ENCODE peak calls at places on chromosomes 2 and 18, in seven cellular contexts. J, D, S, G, E, P and Y are unnamed samples.
A peak's percentile ranks its signal among the peaks of the same experiment; 100 is the strongest.

GRCh38 chr2:168816369-168816768 is 13.9 kb downstream of the NOSTRIN start:
- DNase-seq in J (no peak), D (no peak), S (no peak), G (peak; percentile 73), E (peak; percentile 91), P (no peak), Y (no peak)

GRCh38 chr2:225512873-225513580 is 113.5 kb downstream of the NYAP2 start:
- DNase-seq in J (no peak), D (no peak), S (no peak), G (no peak), E (peak; percentile 3), P (no peak), Y (no peak)

GRCh38 chr2:128375454-128375853 is 56.8 kb upstream of the HS6ST1 start:
- DNase-seq in J (no peak), D (no peak), S (no peak), G (no peak), E (peak; percentile 42), P (peak; percentile 74), Y (no peak)

GRCh38 chr18:58180738-58181353 is 136.8 kb downstream of the NEDD4L start:
- DNase-seq in J (peak; percentile 80), D (peak; percentile 35), S (no peak), G (no peak), E (peak; percentile 33), P (no peak), Y (peak; percentile 66)

GRCh38 chr2:231280861-231281260 is 82.4 kb downstream of the ARMC9 start:
- DNase-seq in J (no peak), D (no peak), S (no peak), G (no peak), E (no peak), P (no peak), Y (no peak)

GRCh38 chr2:154794328-154794870 is 95.9 kb downstream of the KCNJ3 start:
- DNase-seq in J (no peak), D (no peak), S (no peak), G (no peak), E (no peak), P (no peak), Y (no peak)

GRCh38 chr2:208127090-208127489 is 2.5 kb downstream of the CRYGC start:
- DNase-seq in J (no peak), D (no peak), S (no peak), G (no peak), E (no peak), P (no peak), Y (no peak)

GRCh38 chr2:171592026-171592555 is 69.8 kb downstream of the CYBRD1 start:
- DNase-seq in J (no peak), D (no peak), S (no peak), G (no peak), E (no peak), P (no peak), Y (no peak)

GRCh38 chr2:191740016-191740419 is 62.1 kb downstream of the NABP1 start:
- DNase-seq in J (peak; percentile 73), D (peak; percentile 63), S (no peak), G (no peak), E (no peak), P (no peak), Y (peak; percentile 72)

GRCh38 chr2:197647961-197648690 is 27.3 kb downstream of the RFTN2 start:
- DNase-seq in J (no peak), D (no peak), S (no peak), G (no peak), E (peak; percentile 40), P (no peak), Y (peak; percentile 34)

GRCh38 chr2:88281302-88282217 is 111.4 kb downstream of the THNSL2 start:
- DNase-seq in J (no peak), D (no peak), S (no peak), G (no peak), E (no peak), P (no peak), Y (no peak)

GRCh38 chr18:43312891-43313290 is 35.6 kb upstream of the SYT4 start:
- DNase-seq in J (no peak), D (no peak), S (no peak), G (peak; percentile 57), E (no peak), P (no peak), Y (no peak)

GRCh38 chr2:216740557-216741222 is 45.3 kb upstream of the IGFBP5 start:
- DNase-seq in J (no peak), D (no peak), S (no peak), G (no peak), E (no peak), P (no peak), Y (no peak)

GRCh38 chr2:169711751-169712509 is 17.7 kb downstream of the PHOSPHO2 start:
- DNase-seq in J (no peak), D (no peak), S (no peak), G (no peak), E (no peak), P (no peak), Y (no peak)

GRCh38 chr2:214578395-214578794 is 167.5 kb downstream of the VWC2L start:
- DNase-seq in J (no peak), D (no peak), S (no peak), G (no peak), E (no peak), P (no peak), Y (no peak)

GRCh38 chr2:240445961-240446538 is 10.6 kb downstream of the GPC1 start:
- DNase-seq in J (no peak), D (no peak), S (no peak), G (no peak), E (no peak), P (no peak), Y (no peak)

GRCh38 chr2:13654416-13654815 is 937.7 kb downstream of the TRIB2 start:
- DNase-seq in J (no peak), D (no peak), S (no peak), G (no peak), E (no peak), P (no peak), Y (no peak)

GRCh38 chr2:120535081-120535480 is 189.1 kb downstream of the INHBB start:
- DNase-seq in J (no peak), D (no peak), S (no peak), G (no peak), E (no peak), P (no peak), Y (no peak)

GRCh38 chr2:241312082-241312481 is 3.4 kb downstream of the HDLBP start:
- DNase-seq in J (no peak), D (no peak), S (no peak), G (no peak), E (peak; percentile 76), P (no peak), Y (no peak)

GRCh38 chr18:27685807-27686412 is 491.0 kb downstream of the CDH2 start:
- DNase-seq in J (peak; percentile 18), D (no peak), S (no peak), G (no peak), E (peak; percentile 42), P (no peak), Y (peak; percentile 26)
- TF ChIP-seq CTCF in J (peak; percentile 56), D (no peak), S (peak; percentile 49), G (peak; percentile 85), E (peak; percentile 78), P (peak; percentile 24), Y (peak; percentile 62)

GRCh38 chr2:151777487-151777886 is 43.2 kb upstream of the NEB start:
- DNase-seq in J (no peak), D (no peak), S (no peak), G (no peak), E (no peak), P (no peak), Y (no peak)
- TF ChIP-seq CTCF in J (no peak), D (no peak), S (no peak), G (peak; percentile 30), E (no peak), P (no peak), Y (peak; percentile 7)

GRCh38 chr18:73136134-73136533 is 268.3 kb upstream of the NETO1 start:
- DNase-seq in J (no peak), D (no peak), S (no peak), G (no peak), E (peak; percentile 4), P (no peak), Y (no peak)
- TF ChIP-seq CTCF in J (no peak), D (no peak), S (no peak), G (peak; percentile 59), E (peak; percentile 47), P (no peak), Y (no peak)

DNA sequence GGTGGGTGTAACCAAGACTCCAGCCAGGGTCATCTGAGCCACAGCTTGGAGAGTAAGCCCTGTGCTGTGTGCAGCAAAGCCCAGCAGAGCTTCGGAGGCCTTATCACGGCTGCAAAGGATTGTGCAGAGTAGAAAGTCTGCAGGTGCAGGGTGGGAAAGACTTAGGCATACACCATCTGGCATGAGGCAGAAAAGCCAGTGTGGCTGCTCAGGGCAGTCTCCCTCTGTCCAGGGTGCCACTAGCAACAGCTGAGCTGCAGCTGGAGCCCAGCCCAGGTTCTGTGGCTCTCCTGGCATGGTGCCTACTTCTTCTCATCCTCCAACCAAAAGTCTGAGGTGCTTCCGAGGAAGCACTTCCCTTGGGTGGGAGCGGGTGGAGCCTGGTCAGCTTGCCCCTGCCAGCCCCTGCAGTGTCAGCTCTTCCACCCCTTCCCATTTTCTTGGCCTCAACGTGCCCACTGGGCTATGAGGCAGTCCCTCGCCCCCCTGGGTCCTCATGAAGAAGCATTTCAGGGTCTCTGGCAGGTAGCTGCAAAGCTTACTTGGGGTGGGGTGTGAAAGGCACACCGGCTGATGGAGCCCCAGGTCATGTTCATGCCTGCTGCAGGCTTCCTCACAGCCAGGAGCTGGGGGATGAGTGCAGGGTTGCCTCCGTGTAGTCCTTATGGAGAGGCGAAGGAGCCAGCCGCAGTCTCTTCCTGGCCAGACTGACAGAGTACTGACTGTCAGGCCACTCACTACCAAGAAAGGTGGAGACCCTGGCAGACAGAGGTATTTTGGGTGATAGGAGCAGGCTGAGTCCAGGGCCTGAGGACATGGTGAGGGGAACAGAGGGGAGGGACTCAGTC is 4.8 kb downstream of the AMER3 start:
- DNase-seq in J (no peak), D (no peak), S (no peak), G (no peak), E (no peak), P (peak; percentile 39), Y (no peak)
- TF ChIP-seq CTCF in J (no peak), D (no peak), S (no peak), G (no peak), E (no peak), P (no peak), Y (no peak)